ENCODE peak calls at places on chromosomes 13 and 19, in seven cellular contexts. Y, E, T, J, Q, H and W are unnamed samples.

GRCh38 chr19:2549701-2550191 is 73.8 kb downstream of the GADD45B start:
- DNase-seq in H (no peak), Q (no peak), Y (no peak), J (no peak), E (no peak), T (no peak), W (no peak)

GRCh38 chr13:65555973-65556372 is 1674.2 kb downstream of the PCDH9 start:
- DNase-seq in E (no peak), H (no peak), J (no peak), Y (no peak), Q (no peak), T (no peak), W (no peak)

GRCh38 chr13:20528451-20528850 is 2.8 kb upstream of the CRYL1 start:
- DNase-seq in J (no peak), Y (no peak), T (no peak), E (no peak), Q (no peak), H (no peak), W (no peak)

GRCh38 chr19:19185853-19186728 is 5.9 kb downstream of the BORCS8 start:
- DNase-seq in J (no peak), E (no peak), Y (peak), H (peak), T (peak), Q (peak), W (peak)

GRCh38 chr19:4916292-4917082 is 7.2 kb downstream of the UHRF1 start:
- DNase-seq in T (no peak), E (no peak), H (peak), Q (no peak), J (no peak), Y (no peak), W (peak)

GRCh38 chr19:54523403-54523802 is 20.8 kb downstream of the LAIR2 start:
- DNase-seq in T (no peak), J (no peak), E (peak), Y (no peak), Q (peak), H (no peak), W (no peak)

GRCh38 chr19:16252459-16253205 is 54.9 kb downstream of the AP1M1 start:
- DNase-seq in Q (no peak), E (no peak), H (no peak), Y (no peak), T (no peak), J (no peak), W (no peak)

GRCh38 chr13:43908156-43909126 is 28.7 kb downstream of the LACC1 start:
- DNase-seq in Q (no peak), H (peak), Y (peak), E (peak), T (no peak), J (peak), W (peak)

GRCh38 chr19:15331419-15332310 is 674 bp downstream of the BRD4 start:
- DNase-seq in Q (peak), J (peak), H (peak), T (no peak), Y (peak), E (no peak), W (peak)

GRCh38 chr19:925912-926594 is at the start of gene ARID3A:
- DNase-seq in J (peak), T (no peak), Q (no peak), E (no peak), Y (peak), H (no peak), W (peak)

GRCh38 chr13:112774829-112775565 is 85.2 kb downstream of the ATP11A start:
- DNase-seq in J (no peak), T (no peak), H (no peak), Q (no peak), Y (no peak), E (no peak), W (no peak)

GRCh38 chr19:3699071-3699740 is 1.1 kb downstream of the PIP5K1C start:
- DNase-seq in E (no peak), Y (peak), H (no peak), Q (no peak), T (peak), J (no peak), W (peak)

GRCh38 chr19:6744381-6745288 is 5.2 kb downstream of the TRIP10 start:
- DNase-seq in H (no peak), T (peak), Y (peak), E (no peak), Q (no peak), J (peak), W (no peak)